ENCODE peak calls at places on chromosomes 7 and 10, in seven cellular contexts. One of them, this sample, is unnamed. For H3K27me3 and H3K4me1, the result is how much of the 10 kb centered on the place peaks cover.

GRCh38 chr10:25501912-25502311 is 327.1 kb downstream of the GPR158 start:
- DNase-seq in H9: no peak
- DNase-seq in CD8-positive, alpha-beta memory T cell: no peak
- DNase-seq in IMR-90: no peak
- DNase-seq in uterus: no peak
- DNase-seq in small intestine: no peak
- DNase-seq in breast epithelium: no peak
- DNase-seq in this sample: no peak

GRCh38 chr10:44253769-44254462 is 131.0 kb downstream of the CXCL12 start:
- DNase-seq in breast epithelium: peak
- DNase-seq in IMR-90: peak
- DNase-seq in small intestine: peak
- DNase-seq in uterus: peak
- DNase-seq in H9: no peak
- DNase-seq in CD8-positive, alpha-beta memory T cell: no peak
- DNase-seq in this sample: no peak

GRCh38 chr7:116966606-116967005 is 13.3 kb downstream of the ST7 start:
- DNase-seq in breast epithelium: no peak
- DNase-seq in uterus: no peak
- DNase-seq in IMR-90: no peak
- DNase-seq in CD8-positive, alpha-beta memory T cell: no peak
- DNase-seq in H9: no peak
- DNase-seq in small intestine: no peak
- DNase-seq in this sample: no peak

GRCh38 chr7:43799605-43800004 is 41.1 kb downstream of the BLVRA start:
- DNase-seq in uterus: no peak
- DNase-seq in IMR-90: no peak
- DNase-seq in CD8-positive, alpha-beta memory T cell: no peak
- DNase-seq in breast epithelium: no peak
- DNase-seq in small intestine: no peak
- DNase-seq in H9: no peak
- DNase-seq in this sample: peak

GRCh38 chr10:78286186-78286585 is 252.5 kb downstream of the RPS24 start:
- DNase-seq in uterus: no peak
- DNase-seq in CD8-positive, alpha-beta memory T cell: no peak
- DNase-seq in small intestine: no peak
- DNase-seq in H9: peak
- DNase-seq in IMR-90: no peak
- DNase-seq in breast epithelium: no peak
- DNase-seq in this sample: no peak

GRCh38 chr7:70016044-70016770 is 417.9 kb downstream of the AUTS2 start:
- DNase-seq in IMR-90: peak
- DNase-seq in H9: no peak
- DNase-seq in small intestine: peak
- DNase-seq in breast epithelium: no peak
- DNase-seq in CD8-positive, alpha-beta memory T cell: no peak
- DNase-seq in uterus: peak
- DNase-seq in this sample: no peak

GRCh38 chr10:105241254-105241653 is 600.2 kb downstream of the SORCS3 start:
- DNase-seq in uterus: no peak
- DNase-seq in H9: no peak
- DNase-seq in small intestine: no peak
- DNase-seq in IMR-90: no peak
- DNase-seq in breast epithelium: no peak
- DNase-seq in CD8-positive, alpha-beta memory T cell: no peak
- DNase-seq in this sample: no peak

GRCh38 chr10:30820282-30820991 is 190.9 kb upstream of the LYZL2 start:
- DNase-seq in small intestine: no peak
- DNase-seq in H9: no peak
- DNase-seq in CD8-positive, alpha-beta memory T cell: no peak
- DNase-seq in breast epithelium: no peak
- DNase-seq in IMR-90: peak
- DNase-seq in uterus: no peak
- DNase-seq in this sample: no peak

GRCh38 chr10:80462277-80462985 is 8.3 kb downstream of the TSPAN14 start:
- DNase-seq in CD8-positive, alpha-beta memory T cell: no peak
- DNase-seq in breast epithelium: no peak
- DNase-seq in H9: no peak
- DNase-seq in uterus: peak
- DNase-seq in IMR-90: peak
- DNase-seq in small intestine: no peak
- DNase-seq in this sample: no peak

GRCh38 chr7:32119790-32120196 is 49.6 kb upstream of the PDE1C start:
- DNase-seq in uterus: no peak
- DNase-seq in H9: peak
- DNase-seq in small intestine: no peak
- DNase-seq in IMR-90: no peak
- DNase-seq in CD8-positive, alpha-beta memory T cell: no peak
- DNase-seq in breast epithelium: no peak
- DNase-seq in this sample: no peak

GRCh38 chr7:129989466-129989865 is 36.7 kb upstream of the UBE2H start:
- DNase-seq in breast epithelium: no peak
- DNase-seq in CD8-positive, alpha-beta memory T cell: no peak
- DNase-seq in H9: no peak
- DNase-seq in small intestine: no peak
- DNase-seq in IMR-90: no peak
- DNase-seq in uterus: no peak
- DNase-seq in this sample: no peak

GRCh38 chr10:11882646-11883375 is 59.7 kb downstream of the PROSER2 start:
- DNase-seq in H9: no peak
- DNase-seq in IMR-90: no peak
- DNase-seq in CD8-positive, alpha-beta memory T cell: no peak
- DNase-seq in uterus: no peak
- DNase-seq in breast epithelium: no peak
- DNase-seq in small intestine: no peak
- DNase-seq in this sample: no peak

GRCh38 chr7:138669364-138669763 is 31.8 kb downstream of the SVOPL start:
- DNase-seq in H9: no peak
- DNase-seq in CD8-positive, alpha-beta memory T cell: no peak
- DNase-seq in breast epithelium: no peak
- DNase-seq in uterus: no peak
- DNase-seq in small intestine: peak
- DNase-seq in IMR-90: no peak
- DNase-seq in this sample: no peak

GRCh38 chr7:138667535-138667934 is 33.6 kb downstream of the SVOPL start:
- DNase-seq in IMR-90: no peak
- DNase-seq in small intestine: no peak
- DNase-seq in CD8-positive, alpha-beta memory T cell: no peak
- DNase-seq in uterus: no peak
- DNase-seq in breast epithelium: no peak
- DNase-seq in H9: no peak
- DNase-seq in this sample: no peak

GRCh38 chr7:138668197-138668596 is 33.0 kb downstream of the SVOPL start:
- DNase-seq in H9: no peak
- DNase-seq in IMR-90: no peak
- DNase-seq in small intestine: no peak
- DNase-seq in CD8-positive, alpha-beta memory T cell: no peak
- DNase-seq in breast epithelium: no peak
- DNase-seq in uterus: no peak
- DNase-seq in this sample: no peak

GRCh38 chr7:138668946-138669345 is 32.2 kb downstream of the SVOPL start:
- DNase-seq in breast epithelium: no peak
- DNase-seq in CD8-positive, alpha-beta memory T cell: no peak
- DNase-seq in small intestine: no peak
- DNase-seq in IMR-90: no peak
- DNase-seq in H9: no peak
- DNase-seq in uterus: no peak
- DNase-seq in this sample: no peak

DNA sequence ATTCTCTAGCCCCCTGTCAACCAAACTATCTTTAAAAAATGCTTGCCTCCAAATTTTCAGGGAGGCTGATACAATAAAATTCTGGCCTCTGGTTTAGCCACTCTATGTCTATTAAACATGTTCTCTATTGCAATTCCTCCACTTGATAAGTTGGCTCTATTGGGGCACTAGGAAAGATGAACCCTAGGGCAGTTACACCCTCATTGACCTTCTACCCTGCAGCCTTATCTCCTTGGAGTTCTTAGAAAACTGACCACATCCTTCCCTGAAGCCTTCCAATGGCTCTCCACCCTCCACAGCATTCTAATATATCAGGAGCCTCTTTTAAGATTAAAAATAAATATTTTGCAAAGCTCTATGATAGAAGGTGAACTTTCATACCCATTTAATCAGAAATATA is 30.6 kb downstream of the SVOPL start:
- DNase-seq in uterus: no peak
- DNase-seq in IMR-90: no peak
- DNase-seq in H9: no peak
- DNase-seq in CD8-positive, alpha-beta memory T cell: no peak
- DNase-seq in breast epithelium: no peak
- DNase-seq in small intestine: no peak
- DNase-seq in this sample: no peak
- H3K27me3 ChIP-seq in uterus: under half
- H3K27me3 ChIP-seq in IMR-90: under half
- H3K27me3 ChIP-seq in H9: under half
- H3K27me3 ChIP-seq in CD8-positive, alpha-beta memory T cell: under half
- H3K27me3 ChIP-seq in breast epithelium: under half
- H3K27me3 ChIP-seq in small intestine: under half
- H3K27me3 ChIP-seq in this sample: under half

DNA sequence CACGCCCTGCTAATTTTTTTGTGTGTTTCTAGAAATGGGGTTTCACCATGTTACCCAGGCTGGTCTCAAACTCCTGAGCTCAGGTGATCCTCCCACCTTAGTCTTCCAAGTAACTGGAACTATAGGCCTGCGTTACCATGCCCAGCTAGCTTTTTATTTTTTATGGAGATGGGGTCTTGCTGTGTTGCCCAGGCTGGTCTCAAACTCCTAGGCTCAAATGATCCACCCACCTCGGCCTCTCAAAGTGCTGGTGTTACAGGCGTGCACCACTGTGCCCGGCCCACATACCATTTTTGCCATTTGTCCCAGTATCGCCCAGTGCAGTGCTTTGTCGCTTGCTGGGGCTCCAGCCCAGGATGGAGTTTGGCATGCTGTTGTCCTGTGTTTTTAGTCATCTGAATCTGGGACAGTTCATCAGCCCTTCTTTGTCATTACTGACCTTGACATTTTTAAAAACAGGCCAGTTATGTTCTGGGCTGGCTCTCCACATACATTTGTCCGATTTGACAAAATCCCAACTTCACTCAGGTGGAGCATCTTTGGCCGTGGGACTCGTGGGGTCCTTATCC is 16.7 kb downstream of the FOXK1 start:
- DNase-seq in breast epithelium: no peak
- DNase-seq in small intestine: no peak
- DNase-seq in IMR-90: no peak
- DNase-seq in H9: no peak
- DNase-seq in CD8-positive, alpha-beta memory T cell: no peak
- DNase-seq in uterus: no peak
- DNase-seq in this sample: no peak
- H3K27ac ChIP-seq in breast epithelium: no peak
- H3K27ac ChIP-seq in small intestine: no peak
- H3K27ac ChIP-seq in IMR-90: no peak
- H3K27ac ChIP-seq in H9: no peak
- H3K27ac ChIP-seq in CD8-positive, alpha-beta memory T cell: no peak
- H3K27ac ChIP-seq in uterus: no peak
- H3K27ac ChIP-seq in this sample: no peak

GRCh38 chr7:45882465-45882810 is 5.8 kb upstream of the IGFBP1 start:
- DNase-seq in small intestine: no peak
- DNase-seq in CD8-positive, alpha-beta memory T cell: no peak
- DNase-seq in uterus: no peak
- DNase-seq in H9: no peak
- DNase-seq in breast epithelium: no peak
- DNase-seq in IMR-90: no peak
- DNase-seq in this sample: no peak

GRCh38 chr7:45881280-45881758 is 7.0 kb upstream of the IGFBP1 start:
- DNase-seq in CD8-positive, alpha-beta memory T cell: no peak
- DNase-seq in H9: no peak
- DNase-seq in IMR-90: no peak
- DNase-seq in breast epithelium: no peak
- DNase-seq in small intestine: no peak
- DNase-seq in uterus: no peak
- DNase-seq in this sample: no peak

GRCh38 chr7:45885264-45885882 is 2.9 kb upstream of the IGFBP1 start:
- DNase-seq in breast epithelium: no peak
- DNase-seq in small intestine: no peak
- DNase-seq in CD8-positive, alpha-beta memory T cell: no peak
- DNase-seq in IMR-90: no peak
- DNase-seq in uterus: no peak
- DNase-seq in H9: no peak
- DNase-seq in this sample: no peak

GRCh38 chr7:45881759-45882464 is 6.4 kb upstream of the IGFBP1 start:
- DNase-seq in small intestine: no peak
- DNase-seq in IMR-90: peak
- DNase-seq in breast epithelium: no peak
- DNase-seq in uterus: no peak
- DNase-seq in H9: no peak
- DNase-seq in CD8-positive, alpha-beta memory T cell: no peak
- DNase-seq in this sample: no peak

DNA sequence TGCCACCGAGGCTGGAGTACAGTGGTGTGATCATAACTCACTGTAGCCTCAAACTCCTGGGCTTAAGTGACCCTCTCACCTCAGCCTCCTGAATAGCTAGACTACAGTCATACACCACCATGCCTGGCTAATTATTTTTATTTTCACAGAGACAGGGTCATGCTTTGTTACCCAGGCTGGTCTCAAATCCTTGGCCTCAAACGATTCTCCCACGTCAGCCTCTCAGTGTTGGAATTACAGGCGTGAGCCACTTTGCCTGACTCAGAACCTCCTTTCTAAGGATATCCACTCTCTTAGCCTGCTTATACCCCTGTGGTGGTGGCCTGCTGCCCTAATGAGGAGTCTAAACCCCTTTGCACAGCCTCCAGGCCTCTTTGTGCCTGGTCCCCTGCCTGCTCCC is 4.2 kb upstream of the IGFBP1 start:
- DNase-seq in small intestine: no peak
- DNase-seq in CD8-positive, alpha-beta memory T cell: no peak
- DNase-seq in H9: no peak
- DNase-seq in breast epithelium: no peak
- DNase-seq in IMR-90: no peak
- DNase-seq in uterus: no peak
- DNase-seq in this sample: no peak
- H3K4me1 ChIP-seq in small intestine: under half
- H3K4me1 ChIP-seq in CD8-positive, alpha-beta memory T cell: under half
- H3K4me1 ChIP-seq in H9: under half
- H3K4me1 ChIP-seq in breast epithelium: under half
- H3K4me1 ChIP-seq in IMR-90: under half
- H3K4me1 ChIP-seq in uterus: under half
- H3K4me1 ChIP-seq in this sample: under half

GRCh38 chr7:6528401-6529130 is 22.7 kb downstream of the GRID2IP start:
- DNase-seq in CD8-positive, alpha-beta memory T cell: no peak
- DNase-seq in uterus: no peak
- DNase-seq in IMR-90: no peak
- DNase-seq in small intestine: no peak
- DNase-seq in H9: no peak
- DNase-seq in breast epithelium: no peak
- DNase-seq in this sample: no peak
- H3K27me3 ChIP-seq in CD8-positive, alpha-beta memory T cell: under half
- H3K27me3 ChIP-seq in uterus: under half
- H3K27me3 ChIP-seq in IMR-90: half or more
- H3K27me3 ChIP-seq in small intestine: under half
- H3K27me3 ChIP-seq in H9: under half
- H3K27me3 ChIP-seq in breast epithelium: half or more
- H3K27me3 ChIP-seq in this sample: under half